ENCODE peak calls at places on chromosomes 11 and 22, in five cellular contexts. B, I, G, F and W are unnamed samples. For H3K4me1, the result is how much of the 10 kb centered on the place peaks cover.

GRCh38 chr11:130043575-130043974 is 26.1 kb upstream of the APLP2 start:
- DNase-seq in B (no peak), I (no peak), G (peak), F (no peak), W (no peak)

GRCh38 chr11:80616070-80616800 is 1175.4 kb upstream of the TENM4 start:
- DNase-seq in B (no peak), I (no peak), G (no peak), F (no peak), W (no peak)

GRCh38 chr11:63508009-63508408 is 2.1 kb downstream of the LGALS12 start:
- DNase-seq in B (peak), I (peak), G (peak), F (peak), W (no peak)

GRCh38 chr11:2201542-2201941 is 29.9 kb upstream of the TH start:
- DNase-seq in B (no peak), I (no peak), G (no peak), F (no peak), W (peak)

GRCh38 chr11:83162377-83162776 is 5.4 kb downstream of the PCF11 start:
- DNase-seq in B (no peak), I (no peak), G (no peak), F (no peak), W (no peak)

GRCh38 chr11:109697140-109697843 is 275.3 kb downstream of the C11orf87 start:
- DNase-seq in B (peak), I (no peak), G (no peak), F (peak), W (no peak)

GRCh38 chr11:119445850-119446249 is 22.9 kb upstream of the THY1 start:
- DNase-seq in B (no peak), I (no peak), G (no peak), F (no peak), W (no peak)

GRCh38 chr11:79437981-79438630 is 2.7 kb downstream of the TENM4 start:
- DNase-seq in B (no peak), I (no peak), G (no peak), F (no peak), W (no peak)

GRCh38 chr22:22893077-22893805 is 5.6 kb downstream of the IGLL5 start:
- DNase-seq in B (no peak), I (no peak), G (no peak), F (no peak), W (no peak)

GRCh38 chr11:45885274-45885920 is at the start of gene MAPK8IP1:
- DNase-seq in B (no peak), I (peak), G (peak), F (no peak), W (peak)

GRCh38 chr22:42685941-42686666 is 34.6 kb downstream of the A4GALT start:
- DNase-seq in B (no peak), I (peak), G (peak), F (peak), W (no peak)

GRCh38 chr11:4496555-4497248 is 14.3 kb downstream of the OR52K1 start:
- DNase-seq in B (no peak), I (peak), G (no peak), F (no peak), W (no peak)

GRCh38 chr11:16012125-16012751 is 344.1 kb downstream of the SOX6 start:
- DNase-seq in B (no peak), I (no peak), G (no peak), F (no peak), W (no peak)

GRCh38 chr22:23503142-23503541 is 76.9 kb downstream of the IGLL1 start:
- DNase-seq in B (no peak), I (no peak), G (no peak), F (no peak), W (no peak)

GRCh38 chr22:19679476-19680099 is 34.7 kb upstream of the SEPTIN5 start:
- DNase-seq in B (no peak), I (peak), G (peak), F (peak), W (peak)

GRCh38 chr11:3041699-3042098 is 15.5 kb downstream of the CARS1 start:
- DNase-seq in B (no peak), I (no peak), G (peak), F (no peak), W (no peak)

GRCh38 chr11:70176940-70177689 is 26.0 kb upstream of the FADD start:
- DNase-seq in B (peak), I (peak), G (no peak), F (peak), W (peak)

GRCh38 chr11:131077340-131077739 is 161.1 kb upstream of the SNX19 start:
- DNase-seq in B (no peak), I (no peak), G (no peak), F (no peak), W (no peak)

GRCh38 chr11:68325894-68326220 is 13.5 kb downstream of the LRP5 start:
- DNase-seq in B (no peak), I (no peak), G (no peak), F (no peak), W (no peak)

GRCh38 chr11:123616505-123617198 is 37.8 kb downstream of the SCN3B start:
- DNase-seq in B (no peak), I (no peak), G (peak), F (no peak), W (no peak)

GRCh38 chr22:36445158-36445668 is 36.2 kb downstream of the TXN2 start:
- DNase-seq in B (no peak), I (no peak), G (no peak), F (no peak), W (peak)

GRCh38 chr22:44869196-44869595 is 116.8 kb downstream of the ARHGAP8 start:
- DNase-seq in B (no peak), I (no peak), G (no peak), F (no peak), W (no peak)

GRCh38 chr11:19800162-19800561 is 87.5 kb downstream of the NAV2 start:
- DNase-seq in B (no peak), I (no peak), G (no peak), F (no peak), W (peak)

GRCh38 chr11:34126959-34127848 is 21.8 kb downstream of the NAT10 start:
- DNase-seq in B (no peak), I (no peak), G (no peak), F (no peak), W (no peak)

GRCh38 chr11:100849009-100849913 is 162.2 kb downstream of the ARHGAP42 start:
- DNase-seq in B (no peak), I (no peak), G (no peak), F (no peak), W (no peak)

GRCh38 chr11:23540101-23540561 is 679.9 kb upstream of the CCDC179 start:
- DNase-seq in B (no peak), I (no peak), G (no peak), F (peak), W (peak)

GRCh38 chr11:75262961-75263852 is 22.6 kb downstream of the TPBGL start:
- DNase-seq in B (no peak), I (no peak), G (no peak), F (no peak), W (no peak)

GRCh38 chr11:94183886-94184264 is 55.2 kb downstream of the PANX1 start:
- DNase-seq in B (peak), I (peak), G (peak), F (peak), W (peak)

GRCh38 chr22:24588370-24588755 is 4.5 kb downstream of the LRRC75B start:
- DNase-seq in B (no peak), I (peak), G (no peak), F (no peak), W (no peak)

GRCh38 chr11:9566561-9567063 is 6.9 kb upstream of the WEE1 start:
- DNase-seq in B (no peak), I (no peak), G (no peak), F (no peak), W (no peak)

GRCh38 chr22:19578180-19579004 is 54.2 kb upstream of the CLDN5 start:
- DNase-seq in B (no peak), I (no peak), G (no peak), F (no peak), W (no peak)

GRCh38 chr11:68056317-68057285 is 17.8 kb downstream of the TCIRG1 start:
- DNase-seq in B (no peak), I (no peak), G (no peak), F (no peak), W (no peak)

DNA sequence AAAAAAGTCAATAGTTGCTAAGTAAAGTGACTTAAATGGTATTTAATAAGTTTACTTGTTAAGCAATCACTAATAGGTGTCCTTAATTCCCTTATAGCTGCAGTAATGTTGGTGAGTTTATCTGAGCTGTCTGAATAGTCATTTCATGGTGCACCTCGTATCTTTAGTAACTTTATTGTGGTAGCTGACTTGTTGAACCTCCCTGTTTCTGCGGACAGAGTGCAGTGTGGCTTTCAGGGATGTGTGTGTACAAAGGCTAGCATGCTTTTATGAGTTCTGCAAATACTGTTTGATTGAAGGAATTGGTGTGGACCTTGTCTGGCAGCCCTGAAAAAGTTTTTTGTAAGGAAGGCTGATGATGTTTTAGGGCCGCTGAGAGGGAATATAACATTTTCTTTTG is 2.6 kb downstream of the ZNRF3 start:
- DNase-seq in B (no peak), I (peak), G (no peak), F (no peak), W (no peak)
- TF ChIP-seq CTCF in B (no peak), I (no peak), G (no peak), F (no peak), W (no peak)

GRCh38 chr22:35231585-35232084 is 25.7 kb upstream of the HMGXB4 start:
- DNase-seq in B (peak), I (peak), G (peak), F (peak), W (peak)
- H3K4me3 ChIP-seq in B (peak), I (no peak), G (no peak), F (no peak), W (no peak)

GRCh38 chr11:118318112-118319030 is 13.8 kb downstream of the CD3E start:
- DNase-seq in B (no peak), I (no peak), G (no peak), F (no peak), W (no peak)
- H3K4me1 ChIP-seq in B (under half), I (under half), G (half or more), F (under half), W (under half)

GRCh38 chr22:43740587-43741270 is 71.4 kb downstream of the EFCAB6 start:
- DNase-seq in B (no peak), I (no peak), G (peak), F (no peak), W (no peak)

GRCh38 chr22:43742551-43742950 is 69.6 kb downstream of the EFCAB6 start:
- DNase-seq in B (no peak), I (no peak), G (no peak), F (no peak), W (no peak)

GRCh38 chr22:43743929-43744643 is 68.0 kb downstream of the EFCAB6 start:
- DNase-seq in B (no peak), I (no peak), G (no peak), F (no peak), W (no peak)

GRCh38 chr22:43745783-43746356 is 66.2 kb downstream of the EFCAB6 start:
- DNase-seq in B (no peak), I (no peak), G (no peak), F (no peak), W (no peak)

DNA sequence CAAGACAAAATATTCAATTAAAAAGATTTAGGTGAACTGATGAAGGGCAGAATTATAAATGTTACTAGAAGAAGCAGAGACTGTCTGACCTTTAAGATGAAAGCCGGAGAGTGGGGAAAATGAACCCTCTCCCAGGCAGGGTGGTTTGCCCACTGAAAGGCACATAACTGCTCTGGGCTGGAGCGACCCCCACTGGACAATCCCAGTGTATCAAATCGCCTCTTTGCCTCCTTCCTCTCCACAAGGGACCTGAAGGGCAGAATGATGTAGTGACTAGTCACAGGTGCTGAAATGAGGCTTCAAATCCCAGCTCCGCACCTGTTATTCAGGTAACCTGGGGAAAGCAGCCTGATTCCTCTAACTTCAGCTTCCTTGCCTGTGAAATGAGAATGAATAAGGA is 69.0 kb downstream of the EFCAB6 start:
- DNase-seq in B (no peak), I (no peak), G (no peak), F (no peak), W (no peak)
- TF ChIP-seq CTCF in B (peak), I (no peak), G (no peak), F (peak), W (no peak)

DNA sequence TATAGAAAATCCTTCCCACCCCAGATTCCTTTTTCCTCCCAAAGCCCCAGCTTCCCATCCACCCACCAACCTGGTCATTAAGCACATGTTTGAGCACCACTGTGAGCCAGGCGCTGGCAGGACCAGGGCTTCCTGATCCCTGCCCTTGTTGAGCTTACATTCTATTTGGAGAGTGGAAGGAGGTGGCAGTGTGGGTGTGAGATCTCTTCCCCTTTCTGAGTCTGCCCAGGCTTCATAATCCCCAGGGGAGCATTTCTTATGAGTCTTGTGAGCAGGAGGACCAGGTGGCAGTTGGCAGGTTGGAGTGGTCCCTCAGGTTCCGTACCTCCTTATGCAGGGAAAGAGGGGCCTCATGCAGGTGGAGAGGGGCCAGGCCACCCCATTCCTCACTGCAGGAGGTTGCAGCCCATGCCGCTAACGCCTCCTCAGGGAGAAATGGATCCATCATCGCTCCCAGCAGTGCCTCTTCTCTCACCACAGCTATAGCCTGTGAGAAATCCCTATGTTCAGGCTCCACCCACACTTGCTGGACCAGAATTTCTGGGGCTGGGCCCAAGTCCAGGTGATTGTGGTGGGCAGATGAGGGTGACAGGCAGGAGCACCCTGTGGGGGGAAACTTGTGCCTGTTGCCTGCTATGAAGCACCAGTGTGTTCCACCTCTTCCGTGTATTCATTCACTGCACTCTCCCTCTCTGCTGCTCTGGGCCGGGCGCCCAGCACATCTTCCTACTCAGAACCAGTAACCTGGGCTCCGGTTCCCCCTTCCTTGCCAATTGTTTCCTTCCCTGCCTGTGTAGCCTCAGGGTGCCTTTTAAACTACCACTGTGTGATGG is 23.5 kb downstream of the UBE2L3 start:
- DNase-seq in B (no peak), I (no peak), G (no peak), F (no peak), W (no peak)
- H3K4me3 ChIP-seq in B (no peak), I (no peak), G (no peak), F (no peak), W (no peak)